ENCODE peak calls at places on chromosomes 4 and X, in ten cellular contexts. N, S, W, R, H, F, X, C, V and B are unnamed samples.

GRCh38 chr4:105808459-105809041 is 86.7 kb upstream of the NPNT start:
- DNase-seq in N (no peak), S (no peak), W (peak; percentile 66), R (peak; percentile 36), H (peak; percentile 20), F (peak; percentile 0), X (no peak), C (no peak), V (peak; percentile 88), B (no peak)

GRCh38 chr4:37322122-37322521 is 77.6 kb downstream of the NWD2 start:
- DNase-seq in N (no peak), S (no peak), W (no peak), R (no peak), H (no peak), F (no peak), X (no peak), C (no peak), V (no peak), B (no peak)

GRCh38 chrX:79081895-79082512 is 62.5 kb upstream of the GPR174 start:
- DNase-seq in N (no peak), S (no peak), W (no peak), R (no peak), H (peak; percentile 13), F (peak; percentile 22), X (no peak), C (no peak), V (peak; percentile 4), B (peak; percentile 86)

GRCh38 chrX:29241831-29242230 is 654.6 kb downstream of the IL1RAPL1 start:
- DNase-seq in N (no peak), S (no peak), W (no peak), R (no peak), H (no peak), F (no peak), X (no peak), C (no peak), V (peak; percentile 62), B (no peak)

GRCh38 chr4:133148690-133149363 is at the start of gene PCDH10:
- DNase-seq in N (peak; percentile 85), S (peak; percentile 98), W (peak; percentile 87), R (peak; percentile 85), H (peak; percentile 91), F (peak; percentile 89), X (peak; percentile 100), C (peak; percentile 96), V (peak; percentile 87), B (peak; percentile 96)

GRCh38 chrX:10326578-10326977 is 169.8 kb downstream of the CLCN4 start:
- DNase-seq in N (no peak), S (peak; percentile 25), W (no peak), R (no peak), H (no peak), F (peak; percentile 77), X (no peak), C (no peak), V (peak; percentile 43), B (peak; percentile 23)

GRCh38 chr4:158121203-158121586 is 51.6 kb downstream of the GASK1B start:
- DNase-seq in N (no peak), S (no peak), W (peak; percentile 98), R (peak; percentile 59), H (no peak), F (peak; percentile 37), X (no peak), C (peak; percentile 66), V (peak; percentile 99), B (no peak)

GRCh38 chr4:60443068-60443467 is 757.1 kb upstream of the ADGRL3 start:
- DNase-seq in N (no peak), S (no peak), W (no peak), R (no peak), H (no peak), F (no peak), X (no peak), C (no peak), V (no peak), B (no peak)

GRCh38 chr4:40506066-40506465 is 123.6 kb downstream of the RBM47 start:
- DNase-seq in N (no peak), S (no peak), W (no peak), R (no peak), H (no peak), F (no peak), X (no peak), C (no peak), V (no peak), B (no peak)

GRCh38 chr4:40506492-40506891 is 123.2 kb downstream of the RBM47 start:
- DNase-seq in N (no peak), S (no peak), W (no peak), R (no peak), H (no peak), F (no peak), X (no peak), C (no peak), V (no peak), B (no peak)

GRCh38 chr4:40502936-40503335 is 126.7 kb downstream of the RBM47 start:
- DNase-seq in N (no peak), S (no peak), W (no peak), R (no peak), H (no peak), F (no peak), X (no peak), C (no peak), V (peak; percentile 9), B (no peak)

GRCh38 chr4:40511017-40511614 is 118.5 kb downstream of the RBM47 start:
- DNase-seq in N (no peak), S (no peak), W (no peak), R (no peak), H (no peak), F (no peak), X (no peak), C (no peak), V (no peak), B (no peak)

DNA sequence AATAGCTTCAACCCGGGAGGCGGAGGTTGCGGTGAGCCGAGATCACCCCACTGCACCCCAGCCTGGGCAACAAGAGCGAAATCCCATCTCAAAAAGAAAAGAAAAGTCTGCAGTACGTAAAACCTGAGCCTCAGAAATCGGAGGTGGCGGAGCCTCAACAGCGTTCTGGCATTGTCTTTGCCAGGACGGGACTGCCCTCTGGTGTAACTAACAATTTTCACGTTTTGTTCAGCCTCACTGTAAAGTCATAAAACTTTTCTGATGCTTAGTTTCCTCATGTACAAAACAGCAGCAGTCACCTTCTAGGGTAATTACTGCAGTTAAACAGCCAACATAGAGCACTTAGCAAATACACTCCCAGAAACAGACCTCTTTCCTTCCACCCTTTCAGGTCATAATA is 121.7 kb downstream of the RBM47 start:
- DNase-seq in N (no peak), S (no peak), W (no peak), R (no peak), H (no peak), F (peak; percentile 18), X (no peak), C (no peak), V (no peak), B (peak; percentile 37)
- TF ChIP-seq CTCF in N (no peak), S (peak; percentile 23), W (no peak), R (no peak), H (no peak), F (no peak), X (no peak), C (no peak), V (no peak), B (peak; percentile 46)

GRCh38 chr4:13528823-13529129 is 15.5 kb downstream of the NKX3-2 start:
- DNase-seq in N (no peak), S (no peak), W (no peak), R (no peak), H (no peak), F (no peak), X (no peak), C (no peak), V (no peak), B (no peak)

GRCh38 chr4:13533670-13534343 is 10.5 kb downstream of the NKX3-2 start:
- DNase-seq in N (no peak), S (no peak), W (no peak), R (no peak), H (no peak), F (no peak), X (no peak), C (no peak), V (no peak), B (no peak)

GRCh38 chr4:13530823-13531608 is 13.3 kb downstream of the NKX3-2 start:
- DNase-seq in N (no peak), S (no peak), W (no peak), R (no peak), H (no peak), F (no peak), X (no peak), C (no peak), V (no peak), B (no peak)

GRCh38 chr4:13529130-13529919 is 15.0 kb downstream of the NKX3-2 start:
- DNase-seq in N (no peak), S (no peak), W (no peak), R (no peak), H (no peak), F (no peak), X (no peak), C (no peak), V (no peak), B (no peak)

DNA sequence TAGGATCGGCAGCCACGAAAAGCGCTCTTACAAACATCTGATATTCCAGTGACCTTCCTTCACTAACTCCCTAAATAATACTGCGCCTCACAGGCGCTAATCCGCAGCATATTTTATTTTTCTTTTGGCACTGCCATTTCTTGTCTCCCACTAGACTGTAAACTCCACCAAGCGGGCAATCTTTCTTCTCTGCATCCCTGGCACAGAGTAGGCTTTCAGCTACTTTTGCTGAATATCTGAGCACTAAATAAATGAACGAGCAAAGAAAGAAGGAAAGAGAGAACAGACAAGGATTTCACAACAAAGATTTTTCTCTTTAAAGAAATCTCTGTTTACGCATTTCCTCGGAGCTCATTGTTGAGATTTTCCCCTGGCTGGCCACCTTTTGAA is 12.7 kb downstream of the NKX3-2 start:
- DNase-seq in N (no peak), S (no peak), W (no peak), R (no peak), H (no peak), F (no peak), X (no peak), C (no peak), V (no peak), B (no peak)
- H3K27ac ChIP-seq in N (no peak overlapping the region), S (no peak overlapping the region), W (no peak overlapping the region), R (no peak overlapping the region), H (no peak overlapping the region), F (no peak overlapping the region), X (no peak overlapping the region), C (no peak overlapping the region), V (no peak overlapping the region), B (no peak overlapping the region)

GRCh38 chr4:82741188-82741587 is 57.4 kb downstream of the SCD5 start:
- DNase-seq in N (no peak), S (no peak), W (no peak), R (no peak), H (no peak), F (no peak), X (no peak), C (no peak), V (no peak), B (no peak)

GRCh38 chr4:82744284-82744963 is 54.2 kb downstream of the SCD5 start:
- DNase-seq in N (no peak), S (no peak), W (no peak), R (no peak), H (no peak), F (no peak), X (no peak), C (no peak), V (no peak), B (peak; percentile 9)

GRCh38 chr4:82745173-82745842 is 53.3 kb downstream of the SCD5 start:
- DNase-seq in N (no peak), S (no peak), W (no peak), R (no peak), H (no peak), F (no peak), X (no peak), C (no peak), V (peak; percentile 77), B (no peak)

GRCh38 chr4:82737354-82737753 is 61.2 kb downstream of the SCD5 start:
- DNase-seq in N (no peak), S (no peak), W (no peak), R (no peak), H (no peak), F (no peak), X (no peak), C (no peak), V (no peak), B (no peak)

GRCh38 chr4:82739292-82740190 is 59.1 kb downstream of the SCD5 start:
- DNase-seq in N (peak; percentile 52), S (peak; percentile 70), W (no peak), R (peak; percentile 55), H (peak; percentile 74), F (peak; percentile 73), X (peak; percentile 81), C (peak; percentile 74), V (peak; percentile 40), B (peak; percentile 63)
- TF ChIP-seq CTCF in N (peak; percentile 88), S (peak; percentile 98), W (peak; percentile 90), R (peak; percentile 54), H (peak; percentile 99), F (peak; percentile 71), X (peak; percentile 65), C (peak; percentile 92), V (peak; percentile 96), B (peak; percentile 87)

GRCh38 chrX:84123585-84123984 is 64.4 kb downstream of the RPS6KA6 start:
- DNase-seq in N (no peak), S (no peak), W (no peak), R (no peak), H (no peak), F (no peak), X (no peak), C (no peak), V (no peak), B (no peak)
- H3K27ac ChIP-seq in N (no peak overlapping the region), S (no peak overlapping the region), W (no peak overlapping the region), R (no peak overlapping the region), H (no peak overlapping the region), F (no peak overlapping the region), X (no peak overlapping the region), C (no peak overlapping the region), V (no peak overlapping the region), B (no peak overlapping the region)